ENCODE peak calls at places on chromosome 6, in seven cellular contexts. G is stromal cell of bone marrow; R is GOT3; Z is HCEC 1CT; I is amniotic stem cell; C is IMR-90; B is stimulated activated CD8-positive, alpha-beta memory T cell treated with anti-CD3 and anti-CD28 coated beads, Interleukin-15, amount 100 ng/mL, for 24 hours. L is an unnamed sample.

GRCh38 chr6:143140767-143141166 is 80.1 kb downstream of the AIG1 start:
- DNase-seq in R (no peak), G (no peak), Z (no peak), I (no peak), B (no peak), C (no peak), L (no peak)

GRCh38 chr6:29705389-29706231 is 17.6 kb upstream of the HLA-F start:
- DNase-seq in Z (peak; percentile 38), R (no peak), C (peak; percentile 53), G (peak; percentile 39), B (no peak), I (no peak), L (peak; percentile 49)

GRCh38 chr6:70108230-70108629 is 194.7 kb downstream of the COL9A1 start:
- DNase-seq in Z (peak; percentile 18), R (no peak), G (peak; percentile 21), I (no peak), B (no peak), C (peak; percentile 35), L (peak; percentile 33)

GRCh38 chr6:67854098-67854497 is 781.0 kb upstream of the ADGRB3 start:
- DNase-seq in C (no peak), I (no peak), Z (peak; percentile 13), B (no peak), R (no peak), G (no peak), L (peak; percentile 52)

GRCh38 chr6:159170999-159171712 is 2.0 kb downstream of the FNDC1 start:
- DNase-seq in G (peak; percentile 76), I (no peak), B (no peak), Z (peak; percentile 60), R (no peak), C (peak; percentile 75), L (no peak)

GRCh38 chr6:16205377-16206144 is 32.8 kb upstream of the GMPR start:
- DNase-seq in G (peak; percentile 81), Z (peak; percentile 60), R (no peak), B (no peak), C (peak; percentile 91), I (peak; percentile 80), L (no peak)

GRCh38 chr6:112202639-112203341 is 51.6 kb downstream of the LAMA4 start:
- DNase-seq in R (no peak), I (no peak), Z (peak; percentile 73), G (no peak), B (no peak), C (no peak), L (no peak)

GRCh38 chr6:134464690-134465411 is 146.9 kb upstream of the SGK1 start:
- DNase-seq in I (no peak), Z (no peak), C (peak; percentile 89), G (no peak), R (no peak), B (no peak), L (peak; percentile 82)

GRCh38 chr6:112155900-112156299 is 68.5 kb downstream of the FAM229B start:
- DNase-seq in G (no peak), I (no peak), B (no peak), C (peak; percentile 77), R (no peak), Z (peak; percentile 34), L (no peak)

GRCh38 chr6:21594427-21595264 is 1.1 kb downstream of the SOX4 start:
- DNase-seq in G (no peak), Z (peak; percentile 67), B (peak; percentile 8), R (peak; percentile 11), I (no peak), C (peak; percentile 63), L (peak; percentile 32)

GRCh38 chr6:10478187-10479040 is 42.7 kb upstream of the GCNT2 start:
- DNase-seq in R (no peak), G (peak; percentile 11), Z (peak; percentile 30), C (peak; percentile 42), I (no peak), B (no peak), L (peak; percentile 44)

GRCh38 chr6:5499644-5500306 is 238.5 kb downstream of the FARS2 start:
- DNase-seq in R (no peak), I (no peak), C (peak; percentile 76), B (no peak), G (peak; percentile 74), Z (peak; percentile 79), L (peak; percentile 77)

GRCh38 chr6:163943647-163944395 is 529.3 kb downstream of the QKI start:
- DNase-seq in G (no peak), B (no peak), R (no peak), I (no peak), C (peak; percentile 35), Z (no peak), L (peak; percentile 19)

L was measured in HT1080.